ENCODE peak calls at places on chromosome 9, in five cellular contexts. Y, E, U, K and F are unnamed samples.

GRCh38 chr9:124110307-124110915 is 98.8 kb downstream of the LHX2 start:
- DNase-seq in E (peak; percentile 64), Y (peak; percentile 13), U (peak; percentile 25), K (no peak), F (no peak)

GRCh38 chr9:22240619-22241018 is 206.0 kb upstream of the DMRTA1 start:
- DNase-seq in K (no peak), U (no peak), E (no peak), Y (no peak), F (no peak)

GRCh38 chr9:121266906-121267650 is 884 bp upstream of the GSN start:
- DNase-seq in Y (no peak), E (no peak), U (no peak), K (peak; percentile 95), F (no peak)

GRCh38 chr9:133704711-133705181 is 33.4 kb downstream of the SARDH start:
- DNase-seq in Y (no peak), K (peak; percentile 56), E (peak; percentile 41), U (peak; percentile 12), F (no peak)

GRCh38 chr9:4508907-4509589 is 18.8 kb downstream of the SLC1A1 start:
- DNase-seq in E (no peak), Y (no peak), K (no peak), U (no peak), F (no peak)

GRCh38 chr9:24045150-24045549 is 219.1 kb upstream of the ELAVL2 start:
- DNase-seq in E (no peak), K (no peak), Y (no peak), U (no peak), F (no peak)

GRCh38 chr9:89666950-89667349 is 62.1 kb downstream of the GADD45G start:
- DNase-seq in K (no peak), Y (no peak), E (no peak), U (no peak), F (no peak)

GRCh38 chr9:34072410-34072809 is 23.7 kb upstream of the UBAP2 start:
- DNase-seq in K (no peak), Y (no peak), U (no peak), E (no peak), F (no peak)

GRCh38 chr9:17807670-17808282 is 228.9 kb downstream of the SH3GL2 start:
- DNase-seq in U (no peak), Y (no peak), E (no peak), K (no peak), F (no peak)

GRCh38 chr9:115614931-115615401 is 497.0 kb upstream of the TNC start:
- DNase-seq in Y (no peak), U (no peak), K (no peak), E (no peak), F (no peak)

GRCh38 chr9:18396102-18396728 is 77.7 kb upstream of the ADAMTSL1 start:
- DNase-seq in E (no peak), K (no peak), U (no peak), Y (no peak), F (no peak)

GRCh38 chr9:37182718-37183117 is 62.3 kb downstream of the ZCCHC7 start:
- DNase-seq in U (no peak), E (no peak), K (no peak), Y (no peak), F (no peak)

GRCh38 chr9:26191711-26192110 is 513.5 kb upstream of the TUSC1 start:
- DNase-seq in U (no peak), Y (no peak), K (no peak), E (no peak), F (no peak)

GRCh38 chr9:90251311-90251710 is 391.3 kb downstream of the DIRAS2 start:
- DNase-seq in Y (no peak), K (no peak), U (no peak), E (no peak), F (no peak)

GRCh38 chr9:107614765-107615164 is 125.2 kb upstream of the KLF4 start:
- DNase-seq in K (no peak), Y (no peak), E (no peak), U (no peak), F (no peak)

GRCh38 chr9:135962696-135963307 is 1.6 kb upstream of the UBAC1 start:
- DNase-seq in E (no peak), U (no peak), Y (no peak), K (no peak), F (no peak)

GRCh38 chr9:38619556-38620447 is 594 bp downstream of the ANKRD18A start:
- DNase-seq in Y (peak; percentile 15), K (no peak), U (no peak), E (peak; percentile 73), F (no peak)

GRCh38 chr9:136740971-136741884 is 1.5 kb downstream of the LCN10 start:
- DNase-seq in U (no peak), K (no peak), E (no peak), Y (no peak), F (no peak)

DNA sequence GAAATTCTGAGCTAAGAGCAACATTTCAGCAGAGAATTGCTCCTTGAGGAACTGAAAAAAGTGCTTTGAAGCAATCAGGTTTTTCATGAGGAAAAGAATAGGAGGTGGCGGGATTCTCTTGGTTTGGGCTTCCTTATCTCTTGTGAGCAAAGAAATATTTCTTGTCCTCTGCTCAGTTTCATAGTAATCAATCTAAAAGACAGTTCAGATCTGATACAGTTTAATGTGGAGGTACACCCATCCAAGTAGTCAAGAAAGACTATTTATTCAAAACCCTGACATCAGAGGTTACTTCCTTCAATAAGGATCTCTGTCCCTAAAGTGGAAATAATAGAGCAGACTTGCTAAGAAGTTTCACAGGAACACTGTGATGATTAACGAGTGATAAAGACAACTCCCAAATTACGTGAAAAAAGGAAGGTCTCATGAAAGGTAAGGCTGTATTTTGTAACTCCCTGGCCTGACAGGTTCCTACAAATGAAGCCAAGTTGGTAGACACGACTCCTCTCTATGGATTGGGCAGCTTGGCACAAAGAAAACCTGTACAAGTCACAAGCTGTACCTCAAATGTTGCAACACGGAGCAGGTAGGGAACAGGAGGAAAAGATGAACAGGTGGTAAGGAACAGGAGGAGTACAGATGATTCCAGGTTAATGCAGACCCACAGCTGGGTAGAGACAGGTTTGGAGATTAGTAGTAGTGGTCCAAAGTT is 94.1 kb downstream of the SUSD1 start:
- DNase-seq in E (no peak), Y (no peak), K (no peak), U (no peak), F (no peak)
- H3K27ac ChIP-seq in E (no peak overlapping the region), Y (no peak overlapping the region), K (no peak overlapping the region), U (no peak overlapping the region), F (peak overlapping the region; percentile 46)

GRCh38 chr9:97735070-97735600 is 38.0 kb upstream of the XPA start:
- DNase-seq in U (no peak), Y (no peak), K (no peak), E (no peak), F (no peak)
- H3K27me3 ChIP-seq in U (no peaks in the 10 kb centered on the region), Y (no peaks in the 10 kb centered on the region), K (no peaks in the 10 kb centered on the region), E (no peaks in the 10 kb centered on the region), F (no peaks in the 10 kb centered on the region)

DNA sequence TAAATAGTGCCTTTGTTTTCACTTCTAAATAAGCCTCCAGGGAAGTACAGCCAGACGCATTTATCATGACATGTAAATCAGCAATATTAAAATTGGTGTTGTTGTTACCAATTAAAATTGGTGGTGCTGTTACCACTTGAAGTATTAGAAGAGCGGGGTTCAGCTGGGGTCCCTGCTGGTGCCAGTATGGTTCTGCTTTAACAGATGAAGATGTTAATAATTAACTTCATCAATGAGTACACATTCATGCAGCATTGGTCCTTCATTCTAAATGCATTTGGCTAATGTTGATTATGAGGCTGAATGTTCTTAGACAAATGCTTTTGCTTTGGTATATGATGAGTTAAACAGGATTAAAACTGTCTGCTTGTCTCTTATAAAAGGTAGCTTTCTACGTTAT is 67.6 kb upstream of the TMC1 start:
- DNase-seq in K (no peak), U (no peak), Y (no peak), E (no peak), F (no peak)
- H3K27ac ChIP-seq in K (no peak overlapping the region), U (no peak overlapping the region), Y (no peak overlapping the region), E (no peak overlapping the region), F (no peak overlapping the region)

DNA sequence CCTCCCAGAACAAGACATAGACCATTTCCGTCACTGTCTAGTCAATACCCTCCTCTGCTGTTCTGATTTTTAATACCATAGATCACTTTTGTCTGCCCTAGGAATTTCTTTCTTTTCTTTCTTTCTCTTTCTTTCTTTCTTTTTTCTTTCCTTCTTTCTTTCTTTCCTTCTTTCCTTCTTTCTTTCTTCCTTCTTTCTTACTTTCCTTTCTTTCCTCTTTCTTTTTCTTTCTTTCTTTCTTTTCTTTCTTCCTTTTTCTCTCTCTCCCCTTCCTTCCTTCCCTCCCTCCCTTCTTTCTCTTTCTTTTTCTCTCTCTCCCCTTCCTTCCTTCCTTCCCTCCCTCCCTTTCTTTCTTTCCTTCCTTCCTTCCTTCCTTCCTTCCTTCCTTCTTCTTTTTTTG is 49.0 kb upstream of the RAPGEF1 start:
- DNase-seq in K (no peak), E (no peak), U (no peak), Y (no peak), F (no peak)
- H3K27me3 ChIP-seq in K (no peaks in the 10 kb centered on the region), E (peaks cover 3% of the 10 kb centered on the region), U (no peaks in the 10 kb centered on the region), Y (no peaks in the 10 kb centered on the region), F (no peaks in the 10 kb centered on the region)

GRCh38 chr9:35617548-35617947 is 665 bp downstream of the CD72 start:
- DNase-seq in K (no peak), E (peak; percentile 16), U (no peak), Y (no peak), F (no peak)
- H3K27ac ChIP-seq in K (peak overlapping the region; percentile 36), E (no peak overlapping the region), U (no peak overlapping the region), Y (peak overlapping the region; percentile 71), F (no peak overlapping the region)

GRCh38 chr9:78470741-78471140 is 173.8 kb downstream of the PSAT1 start:
- DNase-seq in E (no peak), Y (no peak), K (no peak), U (no peak), F (no peak)
- H3K27me3 ChIP-seq in E (no peaks in the 10 kb centered on the region), Y (no peaks in the 10 kb centered on the region), K (no peaks in the 10 kb centered on the region), U (no peaks in the 10 kb centered on the region), F (no peaks in the 10 kb centered on the region)